ENCODE peak calls at places on chromosome 1, in four cellular contexts. One of them, this sample, is unnamed.

GRCh38 chr1:62144238-62144831 is 50.3 kb upstream of the L1TD1 start:
- DNase-seq in SK-N-SH: peak; percentile 41
- DNase-seq in thoracic aorta: no peak
- DNase-seq in dorsolateral prefrontal cortex: peak; percentile 68
- DNase-seq in this sample: peak; percentile 54

GRCh38 chr1:237901284-237901870 is 10.7 kb upstream of the ZP4 start:
- DNase-seq in dorsolateral prefrontal cortex: no peak
- DNase-seq in thoracic aorta: no peak
- DNase-seq in SK-N-SH: peak; percentile 44
- DNase-seq in this sample: peak; percentile 2

GRCh38 chr1:110336300-110337039 is 2.7 kb upstream of the RBM15 start:
- DNase-seq in SK-N-SH: peak; percentile 12
- DNase-seq in dorsolateral prefrontal cortex: no peak
- DNase-seq in thoracic aorta: no peak
- DNase-seq in this sample: no peak

GRCh38 chr1:41739061-41739955 is 179.4 kb downstream of the HIVEP3 start:
- DNase-seq in dorsolateral prefrontal cortex: peak; percentile 65
- DNase-seq in SK-N-SH: no peak
- DNase-seq in thoracic aorta: peak; percentile 28
- DNase-seq in this sample: peak; percentile 93

GRCh38 chr1:59186656-59187055 is 110.2 kb upstream of the FGGY start:
- DNase-seq in thoracic aorta: no peak
- DNase-seq in dorsolateral prefrontal cortex: no peak
- DNase-seq in SK-N-SH: no peak
- DNase-seq in this sample: no peak

GRCh38 chr1:6743189-6744101 is 41.8 kb upstream of the CAMTA1 start:
- DNase-seq in dorsolateral prefrontal cortex: peak; percentile 21
- DNase-seq in thoracic aorta: peak; percentile 21
- DNase-seq in SK-N-SH: no peak
- DNase-seq in this sample: peak; percentile 61

GRCh38 chr1:200015811-200016210 is 11.7 kb upstream of the NR5A2 start:
- DNase-seq in SK-N-SH: no peak
- DNase-seq in thoracic aorta: no peak
- DNase-seq in dorsolateral prefrontal cortex: no peak
- DNase-seq in this sample: no peak

GRCh38 chr1:240499012-240499411 is 112.9 kb downstream of the GREM2 start:
- DNase-seq in SK-N-SH: no peak
- DNase-seq in dorsolateral prefrontal cortex: no peak
- DNase-seq in thoracic aorta: no peak
- DNase-seq in this sample: no peak

GRCh38 chr1:15803380-15803779 is 4.1 kb downstream of the UQCRHL start:
- DNase-seq in dorsolateral prefrontal cortex: no peak
- DNase-seq in thoracic aorta: no peak
- DNase-seq in SK-N-SH: peak; percentile 45
- DNase-seq in this sample: peak; percentile 58

GRCh38 chr1:240831191-240831631 is 219.3 kb upstream of the GREM2 start:
- DNase-seq in dorsolateral prefrontal cortex: no peak
- DNase-seq in SK-N-SH: no peak
- DNase-seq in thoracic aorta: no peak
- DNase-seq in this sample: no peak

GRCh38 chr1:116868386-116868785 is 41.3 kb upstream of the PTGFRN start:
- DNase-seq in thoracic aorta: no peak
- DNase-seq in dorsolateral prefrontal cortex: no peak
- DNase-seq in SK-N-SH: no peak
- DNase-seq in this sample: no peak

GRCh38 chr1:53294557-53294956 is 33.3 kb downstream of the LRP8 start:
- DNase-seq in SK-N-SH: no peak
- DNase-seq in thoracic aorta: no peak
- DNase-seq in dorsolateral prefrontal cortex: peak; percentile 74
- DNase-seq in this sample: peak; percentile 61

GRCh38 chr1:164560076-164560475 is 1.1 kb downstream of the PBX1 start:
- DNase-seq in SK-N-SH: no peak
- DNase-seq in thoracic aorta: no peak
- DNase-seq in dorsolateral prefrontal cortex: peak; percentile 12
- DNase-seq in this sample: no peak

GRCh38 chr1:177210071-177210470 is 39.3 kb downstream of the BRINP2 start:
- DNase-seq in thoracic aorta: no peak
- DNase-seq in SK-N-SH: no peak
- DNase-seq in dorsolateral prefrontal cortex: no peak
- DNase-seq in this sample: no peak
- TF ChIP-seq CTCF in thoracic aorta: no peak
- TF ChIP-seq CTCF in SK-N-SH: no peak
- TF ChIP-seq CTCF in dorsolateral prefrontal cortex: no peak
- TF ChIP-seq CTCF in this sample: no peak

DNA sequence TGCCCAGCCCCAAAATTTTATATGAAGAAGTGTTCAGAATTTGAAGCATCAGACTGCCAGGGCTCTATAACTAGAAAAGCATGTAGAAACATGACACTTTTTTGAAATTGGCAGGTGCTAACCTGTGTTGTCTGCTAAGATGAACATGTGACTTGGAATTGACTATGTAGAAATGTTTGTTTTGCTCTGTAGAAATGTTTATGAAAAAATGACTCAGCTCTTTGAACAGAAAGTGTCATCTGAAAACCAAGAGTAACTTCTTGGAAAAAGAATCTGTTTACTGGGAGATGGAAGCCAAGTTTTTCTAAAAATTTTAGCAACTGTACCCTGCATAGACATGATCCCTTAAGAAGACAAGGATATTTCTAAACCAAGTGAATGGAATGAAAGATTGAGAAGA is 59.2 kb downstream of the LHX9 start:
- DNase-seq in thoracic aorta: no peak
- DNase-seq in dorsolateral prefrontal cortex: no peak
- DNase-seq in SK-N-SH: no peak
- DNase-seq in this sample: no peak
- H3K4me3 ChIP-seq in thoracic aorta: no peak overlapping the region
- H3K4me3 ChIP-seq in dorsolateral prefrontal cortex: no peak overlapping the region
- H3K4me3 ChIP-seq in SK-N-SH: no peak overlapping the region
- H3K4me3 ChIP-seq in this sample: no peak overlapping the region

GRCh38 chr1:173868266-173869107 is at the start of gene ZBTB37:
- DNase-seq in dorsolateral prefrontal cortex: peak; percentile 46
- DNase-seq in SK-N-SH: peak; percentile 92
- DNase-seq in thoracic aorta: peak; percentile 32
- DNase-seq in this sample: peak; percentile 97
- TF ChIP-seq CTCF in dorsolateral prefrontal cortex: no peak
- TF ChIP-seq CTCF in SK-N-SH: no peak
- TF ChIP-seq CTCF in thoracic aorta: no peak
- TF ChIP-seq CTCF in this sample: no peak

GRCh38 chr1:21174230-21174629 is 2.5 kb downstream of the EIF4G3 start:
- DNase-seq in SK-N-SH: no peak
- DNase-seq in dorsolateral prefrontal cortex: no peak
- DNase-seq in thoracic aorta: no peak
- DNase-seq in this sample: no peak
- H3K4me3 ChIP-seq in SK-N-SH: peak overlapping the region; percentile 91
- H3K4me3 ChIP-seq in dorsolateral prefrontal cortex: peak overlapping the region; percentile 84
- H3K4me3 ChIP-seq in thoracic aorta: peak overlapping the region; percentile 87
- H3K4me3 ChIP-seq in this sample: peak overlapping the region; percentile 100

GRCh38 chr1:154326546-154327465 is 1.5 kb downstream of the ATP8B2 start:
- DNase-seq in dorsolateral prefrontal cortex: no peak
- DNase-seq in SK-N-SH: no peak
- DNase-seq in thoracic aorta: peak; percentile 88
- DNase-seq in this sample: no peak

GRCh38 chr1:154327466-154328317 is 2.4 kb downstream of the ATP8B2 start:
- DNase-seq in dorsolateral prefrontal cortex: no peak
- DNase-seq in SK-N-SH: no peak
- DNase-seq in thoracic aorta: no peak
- DNase-seq in this sample: peak; percentile 70

GRCh38 chr1:154324669-154325582 is at the start of gene ATP8B2:
- DNase-seq in dorsolateral prefrontal cortex: peak; percentile 70
- DNase-seq in SK-N-SH: peak; percentile 92
- DNase-seq in thoracic aorta: peak; percentile 31
- DNase-seq in this sample: peak; percentile 86

GRCh38 chr1:154324241-154324640 is 1.1 kb upstream of the ATP8B2 start:
- DNase-seq in SK-N-SH: no peak
- DNase-seq in thoracic aorta: no peak
- DNase-seq in dorsolateral prefrontal cortex: no peak
- DNase-seq in this sample: no peak

DNA sequence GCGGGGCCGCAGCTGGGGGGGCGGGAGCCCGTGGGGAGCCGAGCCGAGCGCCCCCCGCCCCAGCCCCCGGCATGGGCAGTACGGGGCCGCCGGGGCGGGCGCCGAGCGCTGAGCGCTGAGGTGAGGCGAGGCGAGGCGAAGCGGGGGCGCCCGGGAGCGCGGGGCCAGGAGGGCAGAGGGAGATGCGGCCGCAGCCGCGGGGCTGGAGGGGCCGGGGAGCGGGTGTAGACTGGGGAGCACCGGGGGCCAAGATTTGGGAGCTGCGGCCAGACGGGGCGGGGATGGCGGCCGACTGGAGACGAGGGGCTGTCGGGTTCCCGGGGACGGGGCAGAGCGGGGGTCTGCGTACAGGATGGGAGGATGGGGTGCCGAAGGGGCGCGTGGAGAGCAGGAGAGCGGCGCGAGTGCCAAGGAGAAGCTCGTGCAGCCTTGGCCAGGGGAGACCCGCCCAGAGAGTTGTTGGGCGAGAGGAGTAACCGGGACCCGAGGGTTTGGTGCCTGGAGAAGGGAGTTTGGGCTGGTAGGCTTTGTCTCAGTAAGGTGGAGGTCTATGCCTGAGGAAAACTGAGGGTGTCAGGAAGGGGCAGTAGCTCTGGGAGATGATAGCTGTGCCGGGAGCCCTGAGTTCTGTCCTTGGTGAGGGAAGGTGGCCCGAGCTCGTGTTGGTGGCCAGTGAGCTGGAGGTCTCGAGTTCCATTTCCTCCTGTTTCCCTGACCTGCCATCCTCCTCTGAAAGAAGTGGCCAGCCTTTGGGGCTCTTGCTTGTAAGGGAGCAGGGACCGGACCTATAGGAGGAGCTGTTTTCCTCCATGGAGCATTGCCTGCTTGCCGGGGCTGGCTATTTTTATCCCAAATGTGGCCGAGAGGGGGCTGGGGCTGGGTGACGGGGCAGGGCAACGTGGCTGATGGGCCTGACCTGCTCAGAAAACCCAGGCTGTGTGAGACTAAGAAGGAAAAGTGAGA is 539 bp downstream of the ATP8B2 start:
- DNase-seq in dorsolateral prefrontal cortex: peak; percentile 73
- DNase-seq in thoracic aorta: peak; percentile 68
- DNase-seq in SK-N-SH: peak; percentile 90
- DNase-seq in this sample: peak; percentile 43
- TF ChIP-seq CTCF in dorsolateral prefrontal cortex: peak; percentile 15
- TF ChIP-seq CTCF in thoracic aorta: peak; percentile 76
- TF ChIP-seq CTCF in SK-N-SH: peak; percentile 71
- TF ChIP-seq CTCF in this sample: no peak

GRCh38 chr1:234214129-234214910 is 158.9 kb upstream of the COA6 start:
- DNase-seq in SK-N-SH: peak; percentile 87
- DNase-seq in dorsolateral prefrontal cortex: peak; percentile 63
- DNase-seq in thoracic aorta: no peak
- DNase-seq in this sample: peak; percentile 52
- H3K4me3 ChIP-seq in SK-N-SH: peak overlapping the region; percentile 51
- H3K4me3 ChIP-seq in dorsolateral prefrontal cortex: peak overlapping the region; percentile 64
- H3K4me3 ChIP-seq in thoracic aorta: peak overlapping the region; percentile 52
- H3K4me3 ChIP-seq in this sample: peak overlapping the region; percentile 52